ENCODE peak calls at places on chromosomes 13 and 19, in eight cellular contexts. S, R, H, M, F, W, N and C are unnamed samples.

GRCh38 chr13:97145057-97145456 is 77.1 kb upstream of the MBNL2 start:
- DNase-seq in S (no peak), N (no peak), R (no peak), M (no peak), W (no peak), F (no peak), H (no peak), C (no peak)

GRCh38 chr19:32168606-32169005 is 176.8 kb upstream of the ZNF507 start:
- DNase-seq in F (no peak), W (no peak), N (peak), M (no peak), H (no peak), R (no peak), S (no peak), C (no peak)

GRCh38 chr13:110326263-110326904 is 19.3 kb downstream of the COL4A2 start:
- DNase-seq in F (peak), H (no peak), W (no peak), R (no peak), S (no peak), N (no peak), M (no peak), C (no peak)

GRCh38 chr13:91220872-91221271 is 126.6 kb upstream of the MIR17HG start:
- DNase-seq in S (no peak), F (no peak), R (no peak), W (no peak), H (no peak), M (no peak), N (no peak), C (no peak)

GRCh38 chr13:75787249-75787940 is 151.3 kb downstream of the LMO7 start:
- DNase-seq in N (no peak), R (no peak), F (peak), W (no peak), S (peak), M (peak), H (no peak), C (peak)

GRCh38 chr19:48393559-48394330 is at the start of gene GRIN2D:
- DNase-seq in M (peak), F (peak), H (peak), N (peak), S (peak), R (no peak), W (no peak), C (no peak)

GRCh38 chr19:48900477-48901452 is 653 bp downstream of the NUCB1 start:
- DNase-seq in R (no peak), M (peak), H (no peak), S (peak), W (no peak), N (peak), F (peak), C (peak)

GRCh38 chr13:113729329-113730019 is 29.6 kb upstream of the TMEM255B start:
- DNase-seq in F (peak), H (no peak), W (no peak), R (no peak), N (no peak), S (no peak), M (peak), C (no peak)

GRCh38 chr13:44312898-44313551 is 60.6 kb upstream of the SERP2 start:
- DNase-seq in W (no peak), H (no peak), F (peak), S (peak), R (no peak), M (peak), N (no peak), C (peak)

GRCh38 chr13:111899714-111900389 is 167.1 kb upstream of the SOX1 start:
- DNase-seq in R (no peak), N (peak), M (no peak), W (no peak), F (no peak), H (peak), S (no peak), C (no peak)

GRCh38 chr13:113814435-113814821 is 49.4 kb downstream of the GAS6 start:
- DNase-seq in R (no peak), W (no peak), H (no peak), M (peak), N (no peak), F (peak), S (peak), C (no peak)

GRCh38 chr13:67147257-67148218 is 82.6 kb downstream of the PCDH9 start:
- DNase-seq in W (no peak), M (peak), H (no peak), N (no peak), S (peak), R (no peak), F (peak), C (peak)

GRCh38 chr19:1690570-1691307 is 38.3 kb upstream of the TCF3 start:
- DNase-seq in W (no peak), N (no peak), R (peak), M (no peak), F (no peak), S (no peak), H (peak), C (peak)

GRCh38 chr19:15188851-15189250 is 11.9 kb downstream of the NOTCH3 start:
- DNase-seq in M (no peak), N (no peak), H (no peak), W (no peak), R (no peak), S (no peak), F (no peak), C (no peak)

GRCh38 chr13:75771818-75772217 is 135.7 kb downstream of the LMO7 start:
- DNase-seq in R (no peak), S (peak), M (peak), F (peak), N (no peak), W (no peak), H (no peak), C (peak)

GRCh38 chr13:35979378-35979911 is 151.7 kb downstream of the DCLK1 start:
- DNase-seq in N (peak), H (no peak), F (peak), M (peak), R (no peak), S (peak), W (peak), C (peak)

GRCh38 chr19:14835011-14835410 is at the start of the genes OR7A5 and OR7C1:
- DNase-seq in N (no peak), W (no peak), F (no peak), H (no peak), S (no peak), R (no peak), M (no peak), C (no peak)

GRCh38 chr13:108346376-108346775 is 76.9 kb downstream of the TNFSF13B start:
- DNase-seq in F (no peak), H (no peak), R (peak), N (no peak), M (no peak), S (no peak), W (no peak), C (no peak)

GRCh38 chr19:11538232-11539036 is at the start of gene CNN1:
- DNase-seq in H (peak), W (no peak), N (peak), F (peak), R (no peak), S (peak), M (peak), C (no peak)
- H3K4me3 ChIP-seq in H (peak), W (peak), N (peak), F (no peak), R (no peak), S (peak), M (peak), C (no peak)

DNA sequence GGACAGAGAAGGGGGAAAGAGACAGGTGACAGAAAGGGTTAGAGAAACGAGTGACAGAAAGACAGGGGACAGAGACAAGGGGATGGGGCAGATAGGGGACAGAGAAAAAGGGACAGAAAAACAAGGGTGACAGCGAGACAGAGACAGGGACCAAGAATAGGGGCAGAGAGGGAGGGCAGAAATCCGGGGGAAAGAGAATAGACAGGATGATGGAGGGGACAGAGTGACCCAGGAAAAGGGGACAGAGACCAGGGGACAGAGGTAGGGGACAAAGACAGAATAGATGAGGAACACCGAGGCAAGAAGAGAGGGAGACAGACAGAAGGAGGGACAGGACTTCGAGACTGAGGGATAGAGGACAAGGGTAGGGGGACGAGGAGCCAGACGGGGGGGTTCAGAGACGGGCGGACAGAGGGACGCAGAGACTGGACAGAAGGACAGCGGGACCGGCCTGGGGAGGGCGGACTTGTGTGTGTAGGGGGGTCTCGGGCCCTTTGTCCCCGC is 607 bp downstream of the CADM4 start:
- DNase-seq in F (no peak), H (no peak), W (no peak), S (no peak), N (no peak), M (no peak), R (no peak), C (no peak)
- H3K4me3 ChIP-seq in F (no peak), H (peak), W (peak), S (no peak), N (peak), M (no peak), R (no peak), C (peak)

DNA sequence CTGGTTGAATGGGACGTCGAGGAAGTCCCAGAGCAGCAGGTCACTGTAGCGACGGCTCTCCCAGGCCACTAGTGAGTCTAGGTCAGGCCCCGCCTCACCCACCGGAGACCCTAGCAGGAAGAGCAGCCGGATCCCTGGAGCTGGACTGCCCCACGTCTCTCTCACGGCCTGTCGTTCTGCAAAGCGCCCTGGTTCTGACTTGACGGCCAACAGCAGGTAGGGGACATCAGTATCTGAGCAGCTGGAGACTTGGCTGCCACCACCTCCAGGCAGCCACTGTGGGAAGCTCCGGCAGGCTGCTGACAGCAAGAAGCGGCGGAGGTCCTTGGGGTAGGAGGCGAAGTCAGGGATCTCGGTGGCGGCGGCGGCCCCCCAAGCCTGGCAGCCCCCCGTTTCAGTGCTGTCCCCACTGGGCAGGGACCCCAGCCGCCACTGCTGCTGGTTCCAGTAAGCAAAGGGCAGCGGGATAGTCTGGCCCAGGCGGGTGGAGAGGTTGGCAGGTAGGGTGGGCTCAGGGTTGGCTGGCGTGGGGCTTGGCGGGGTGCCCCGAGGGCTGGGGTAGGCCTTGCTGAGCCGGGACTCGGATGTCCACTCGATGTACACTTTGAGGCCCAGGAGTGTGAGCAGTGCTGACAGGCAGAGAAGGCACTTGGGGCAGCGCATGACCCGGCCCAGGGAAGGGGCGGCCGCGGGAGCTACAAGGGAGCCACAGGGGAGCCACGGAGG is 895 bp downstream of the B3GNT8 start:
- DNase-seq in W (no peak), M (no peak), F (no peak), H (no peak), N (no peak), R (no peak), S (no peak), C (no peak)
- H3K4me3 ChIP-seq in W (peak), M (peak), F (peak), H (peak), N (peak), R (no peak), S (peak), C (peak)

GRCh38 chr13:98888890-98889279 is 89.0 kb downstream of the DOCK9 start:
- DNase-seq in W (no peak), H (no peak), S (no peak), N (no peak), R (no peak), F (no peak), M (no peak), C (no peak)

GRCh38 chr13:98888222-98888889 is 89.5 kb downstream of the DOCK9 start:
- DNase-seq in N (no peak), F (no peak), M (no peak), S (no peak), W (no peak), R (no peak), H (no peak), C (no peak)

GRCh38 chr13:98889419-98890079 is 88.3 kb downstream of the DOCK9 start:
- DNase-seq in R (no peak), F (no peak), M (no peak), W (no peak), N (no peak), H (no peak), S (no peak), C (peak)

GRCh38 chr13:98886587-98886986 is 91.3 kb downstream of the DOCK9 start:
- DNase-seq in W (no peak), M (no peak), N (no peak), H (no peak), S (no peak), R (no peak), F (no peak), C (no peak)

GRCh38 chr13:98885605-98886004 is 92.3 kb downstream of the DOCK9 start:
- DNase-seq in S (no peak), F (no peak), M (no peak), W (no peak), N (no peak), H (no peak), R (no peak), C (no peak)
- H3K4me3 ChIP-seq in S (no peak), F (no peak), M (no peak), W (no peak), N (no peak), H (no peak), R (no peak), C (no peak)

GRCh38 chr13:99935772-99936171 is 35.8 kb downstream of the ZIC5 start:
- DNase-seq in F (no peak), M (no peak), H (peak), W (no peak), N (no peak), S (no peak), R (no peak), C (no peak)
- H3K4me3 ChIP-seq in F (no peak), M (no peak), H (no peak), W (no peak), N (no peak), S (no peak), R (no peak), C (no peak)

DNA sequence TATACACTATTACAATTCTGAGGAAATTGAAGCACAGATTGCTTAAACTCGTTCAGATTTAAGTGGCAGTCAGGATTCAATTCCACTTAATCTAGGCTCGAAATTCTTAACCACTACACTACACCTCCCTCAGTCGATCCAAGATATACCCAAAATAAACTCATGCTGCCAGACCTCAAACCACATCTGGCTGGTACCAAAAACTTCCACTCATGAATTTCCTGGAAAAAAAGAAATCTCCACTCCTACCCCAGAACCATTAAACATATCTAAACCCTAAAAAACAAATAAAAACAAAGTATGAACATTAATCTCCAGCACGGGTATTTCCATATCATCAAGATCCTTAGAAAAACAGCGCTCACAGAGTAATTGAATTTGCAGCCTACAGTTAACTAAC is 1.1 kb downstream of the ZFP30 start:
- DNase-seq in S (no peak), H (no peak), F (peak), N (no peak), W (no peak), M (peak), R (no peak), C (peak)
- H3K4me3 ChIP-seq in S (peak), H (peak), F (peak), N (peak), W (peak), M (peak), R (peak), C (peak)

DNA sequence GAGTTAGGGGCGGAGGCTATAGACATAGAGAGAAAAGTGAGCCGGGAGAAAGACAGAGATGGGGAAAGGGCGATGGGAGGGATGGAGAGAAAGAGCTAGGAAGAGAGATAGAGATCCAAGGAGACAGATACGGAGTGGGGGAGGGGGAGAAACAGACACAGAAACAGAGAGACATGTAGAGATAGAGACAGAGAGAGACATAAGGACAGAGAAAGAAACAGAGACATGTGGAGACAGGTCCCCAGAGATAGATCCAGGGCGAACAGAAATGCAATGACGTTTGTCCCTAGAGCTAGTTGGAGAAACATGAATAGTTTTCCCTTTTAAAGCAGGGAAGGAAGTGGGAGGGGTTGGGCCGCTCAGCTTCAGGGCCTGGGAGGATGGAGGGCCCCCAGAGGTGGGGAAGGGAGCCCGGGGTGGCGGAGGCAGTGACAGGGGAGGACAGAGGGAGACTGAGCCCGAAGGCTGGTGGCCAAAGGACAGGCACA is 4.6 kb downstream of the PPP1R14A start:
- DNase-seq in R (no peak), W (no peak), S (peak), H (no peak), N (peak), M (peak), F (no peak), C (peak)
- H3K4me3 ChIP-seq in R (no peak), W (peak), S (no peak), H (peak), N (peak), M (no peak), F (no peak), C (no peak)

GRCh38 chr19:35041548-35042055 is at the start of gene HPN:
- DNase-seq in R (no peak), H (peak), F (no peak), N (no peak), M (no peak), S (no peak), W (no peak), C (no peak)

GRCh38 chr19:35042954-35043604 is 1.6 kb downstream of the HPN start:
- DNase-seq in M (no peak), H (no peak), N (no peak), F (no peak), R (no peak), W (no peak), S (no peak), C (no peak)

GRCh38 chr19:35043906-35044305 is 2.4 kb downstream of the HPN start:
- DNase-seq in H (no peak), M (peak), N (no peak), W (no peak), S (no peak), F (no peak), R (no peak), C (no peak)

GRCh38 chr19:35040826-35041547 is 534 bp upstream of the HPN start:
- DNase-seq in F (no peak), R (no peak), W (peak), H (peak), M (no peak), S (peak), N (peak), C (no peak)

GRCh38 chr19:35042056-35042730 is 672 bp downstream of the HPN start:
- DNase-seq in S (no peak), F (no peak), M (no peak), W (no peak), R (no peak), H (no peak), N (no peak), C (no peak)
- H3K4me3 ChIP-seq in S (no peak), F (no peak), M (no peak), W (no peak), R (no peak), H (peak), N (no peak), C (no peak)

DNA sequence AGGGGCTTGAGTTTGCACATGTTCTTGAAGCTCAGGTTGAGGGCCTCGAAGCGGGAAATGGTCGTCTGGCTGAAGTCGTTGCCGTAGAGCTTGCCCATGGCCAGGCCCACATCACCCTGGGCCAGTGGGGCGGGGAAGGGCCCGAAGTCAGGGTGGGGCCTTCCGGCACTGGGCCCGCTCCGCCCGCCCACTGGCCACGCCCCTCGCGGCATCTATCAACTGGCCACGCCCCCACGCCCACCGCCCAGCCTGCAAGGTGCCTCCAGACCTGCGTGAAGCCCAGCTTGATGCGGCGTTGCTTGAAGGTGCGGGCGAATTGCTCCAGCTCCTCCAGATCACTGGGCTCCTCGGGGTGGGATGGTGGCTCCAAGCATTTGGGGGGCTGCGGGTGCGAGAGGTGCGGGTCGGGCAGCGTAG is 19.9 kb downstream of the ZNF574 start:
- DNase-seq in W (no peak), S (no peak), H (peak), R (no peak), F (no peak), N (no peak), M (no peak), C (no peak)
- H3K4me3 ChIP-seq in W (no peak), S (no peak), H (peak), R (no peak), F (no peak), N (peak), M (no peak), C (no peak)

DNA sequence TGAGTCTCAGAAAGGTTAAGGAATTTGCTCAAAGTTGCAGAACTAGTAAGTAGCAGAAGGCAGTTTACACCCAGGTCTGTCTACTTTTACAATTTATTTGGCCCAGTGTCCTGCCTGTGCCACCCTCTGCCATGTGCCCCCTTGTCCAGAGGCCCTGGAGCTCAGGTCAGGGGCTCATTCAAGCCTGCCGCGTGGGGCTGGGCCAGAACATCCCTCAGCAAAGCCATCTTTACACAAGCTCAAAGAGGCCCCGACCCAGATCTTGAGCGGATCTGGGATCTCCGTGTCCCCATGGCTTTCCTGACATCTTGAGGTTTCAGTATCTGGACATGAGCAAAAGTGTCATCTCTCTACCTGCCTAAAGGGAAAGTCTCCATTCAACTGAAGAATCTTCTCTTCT is 76.4 kb upstream of the VSTM2B start:
- DNase-seq in R (no peak), F (no peak), S (no peak), M (no peak), N (no peak), W (no peak), H (peak), C (no peak)
- H3K4me3 ChIP-seq in R (no peak), F (no peak), S (no peak), M (no peak), N (no peak), W (no peak), H (no peak), C (no peak)